ENCODE peak calls at places on chromosomes 1 and 21, in four cellular contexts. One of them, this sample, is unnamed.

GRCh38 chr21:42862123-42862475 is 17.2 kb downstream of the WDR4 start:
- DNase-seq in GM12864: no peak
- DNase-seq in OCI-LY7: no peak
- DNase-seq in cardiac fibroblast: no peak
- DNase-seq in this sample: no peak

GRCh38 chr1:202058001-202058908 is 47.9 kb downstream of the ELF3 start:
- DNase-seq in GM12864: no peak
- DNase-seq in OCI-LY7: no peak
- DNase-seq in cardiac fibroblast: peak
- DNase-seq in this sample: no peak

GRCh38 chr1:237875291-237875690 is 15.4 kb downstream of the ZP4 start:
- DNase-seq in GM12864: no peak
- DNase-seq in OCI-LY7: no peak
- DNase-seq in cardiac fibroblast: no peak
- DNase-seq in this sample: no peak

GRCh38 chr1:112581530-112582192 is 37.3 kb downstream of the ST7L start:
- DNase-seq in GM12864: no peak
- DNase-seq in OCI-LY7: no peak
- DNase-seq in cardiac fibroblast: peak
- DNase-seq in this sample: no peak

GRCh38 chr1:147904726-147905125 is 2.1 kb downstream of the GJA8 start:
- DNase-seq in GM12864: no peak
- DNase-seq in OCI-LY7: no peak
- DNase-seq in cardiac fibroblast: no peak
- DNase-seq in this sample: no peak

GRCh38 chr1:164644774-164645634 is 86.0 kb downstream of the PBX1 start:
- DNase-seq in GM12864: no peak
- DNase-seq in OCI-LY7: no peak
- DNase-seq in cardiac fibroblast: peak
- DNase-seq in this sample: no peak

GRCh38 chr1:162020145-162020544 is 3.5 kb downstream of the OLFML2B start:
- DNase-seq in GM12864: no peak
- DNase-seq in OCI-LY7: no peak
- DNase-seq in cardiac fibroblast: peak
- DNase-seq in this sample: no peak

GRCh38 chr21:44551290-44552015 is at the start of gene KRTAP10-2:
- DNase-seq in GM12864: no peak
- DNase-seq in OCI-LY7: no peak
- DNase-seq in cardiac fibroblast: no peak
- DNase-seq in this sample: no peak

GRCh38 chr21:42006765-42007164 is 3.4 kb downstream of the ZBTB21 start:
- DNase-seq in GM12864: no peak
- DNase-seq in OCI-LY7: no peak
- DNase-seq in cardiac fibroblast: peak
- DNase-seq in this sample: no peak

GRCh38 chr1:154463512-154463990 is 38.5 kb upstream of the TDRD10 start:
- DNase-seq in GM12864: no peak
- DNase-seq in OCI-LY7: no peak
- DNase-seq in cardiac fibroblast: no peak
- DNase-seq in this sample: peak

GRCh38 chr1:22104865-22105437 is 37.9 kb downstream of the WNT4 start:
- DNase-seq in GM12864: no peak
- DNase-seq in OCI-LY7: no peak
- DNase-seq in cardiac fibroblast: no peak
- DNase-seq in this sample: peak

GRCh38 chr1:198118136-198118535 is 38.7 kb upstream of the NEK7 start:
- DNase-seq in GM12864: no peak
- DNase-seq in OCI-LY7: no peak
- DNase-seq in cardiac fibroblast: peak
- DNase-seq in this sample: no peak

GRCh38 chr1:223133824-223134435 is 9.1 kb downstream of the TLR5 start:
- DNase-seq in GM12864: no peak
- DNase-seq in OCI-LY7: peak
- DNase-seq in cardiac fibroblast: peak
- DNase-seq in this sample: peak

GRCh38 chr1:2587071-2587859 is 688 bp downstream of the PRXL2B start:
- DNase-seq in GM12864: no peak
- DNase-seq in OCI-LY7: no peak
- DNase-seq in cardiac fibroblast: peak
- DNase-seq in this sample: no peak

GRCh38 chr1:94335950-94336349 is 82.2 kb upstream of the ABCD3 start:
- DNase-seq in GM12864: peak
- DNase-seq in OCI-LY7: peak
- DNase-seq in cardiac fibroblast: peak
- DNase-seq in this sample: peak

GRCh38 chr21:41295721-41296254 is 20.8 kb upstream of the FAM3B start:
- DNase-seq in GM12864: no peak
- DNase-seq in OCI-LY7: no peak
- DNase-seq in cardiac fibroblast: no peak
- DNase-seq in this sample: no peak

GRCh38 chr1:33815061-33815460 is 48.8 kb upstream of the HMGB4 start:
- DNase-seq in GM12864: no peak
- DNase-seq in OCI-LY7: no peak
- DNase-seq in cardiac fibroblast: peak
- DNase-seq in this sample: no peak

GRCh38 chr1:206955476-206956312 is 9.4 kb upstream of the PIGR start:
- DNase-seq in GM12864: no peak
- DNase-seq in OCI-LY7: no peak
- DNase-seq in cardiac fibroblast: no peak
- DNase-seq in this sample: no peak

GRCh38 chr1:40625476-40626382 is 39.8 kb downstream of the RIMS3 start:
- DNase-seq in GM12864: no peak
- DNase-seq in OCI-LY7: no peak
- DNase-seq in cardiac fibroblast: peak
- DNase-seq in this sample: no peak

GRCh38 chr1:7638078-7638477 is 133.0 kb upstream of the VAMP3 start:
- DNase-seq in GM12864: no peak
- DNase-seq in OCI-LY7: no peak
- DNase-seq in cardiac fibroblast: no peak
- DNase-seq in this sample: no peak

GRCh38 chr21:39125752-39126485 is 57.3 kb downstream of the PSMG1 start:
- DNase-seq in GM12864: no peak
- DNase-seq in OCI-LY7: peak
- DNase-seq in cardiac fibroblast: peak
- DNase-seq in this sample: peak

GRCh38 chr1:230548997-230549396 is 93.3 kb upstream of the COG2 start:
- DNase-seq in GM12864: no peak
- DNase-seq in OCI-LY7: no peak
- DNase-seq in cardiac fibroblast: no peak
- DNase-seq in this sample: no peak

GRCh38 chr21:43016728-43017127 is 42.4 kb downstream of the PKNOX1 start:
- DNase-seq in GM12864: no peak
- DNase-seq in OCI-LY7: no peak
- DNase-seq in cardiac fibroblast: no peak
- DNase-seq in this sample: no peak

GRCh38 chr1:100721502-100722205 is 2.1 kb downstream of the VCAM1 start:
- DNase-seq in GM12864: no peak
- DNase-seq in OCI-LY7: no peak
- DNase-seq in cardiac fibroblast: peak
- DNase-seq in this sample: no peak

GRCh38 chr1:37323486-37324377 is 150.6 kb upstream of the ZC3H12A start:
- DNase-seq in GM12864: peak
- DNase-seq in OCI-LY7: peak
- DNase-seq in cardiac fibroblast: peak
- DNase-seq in this sample: no peak

GRCh38 chr1:166700696-166701095 is 138.6 kb upstream of the POGK start:
- DNase-seq in GM12864: no peak
- DNase-seq in OCI-LY7: no peak
- DNase-seq in cardiac fibroblast: no peak
- DNase-seq in this sample: no peak
- H3K4me3 ChIP-seq in GM12864: no peak
- H3K4me3 ChIP-seq in OCI-LY7: no peak
- H3K4me3 ChIP-seq in cardiac fibroblast: no peak
- H3K4me3 ChIP-seq in this sample: no peak

DNA sequence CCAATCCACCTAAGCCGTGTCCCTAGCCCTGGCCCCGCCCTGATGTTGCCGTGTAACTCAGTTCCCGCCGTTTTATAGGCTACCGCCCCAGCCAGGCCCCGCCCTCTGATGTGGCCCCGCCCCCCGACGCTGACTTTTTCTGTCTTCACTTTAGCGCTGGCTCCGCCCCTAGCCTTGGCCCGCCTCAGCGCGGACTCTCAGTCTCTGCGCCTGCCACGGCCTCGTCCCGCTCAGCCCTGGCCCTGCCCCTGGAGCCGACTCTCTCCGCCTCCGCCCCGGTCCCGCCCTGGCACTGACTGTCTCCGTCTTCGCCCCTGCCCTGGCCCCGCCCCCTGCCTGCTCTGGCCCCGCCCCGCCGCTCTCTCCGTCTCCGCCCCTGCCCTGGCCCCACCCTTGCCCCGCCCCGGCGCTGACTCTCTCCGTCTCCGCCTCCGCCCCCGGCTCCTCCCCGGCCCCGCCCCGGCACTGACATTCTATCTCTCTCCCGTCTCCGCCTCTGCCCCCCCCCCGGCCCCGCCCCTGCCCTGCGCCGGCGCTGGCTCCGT is 5.2 kb downstream of the MATN1 start:
- DNase-seq in GM12864: peak
- DNase-seq in OCI-LY7: peak
- DNase-seq in cardiac fibroblast: peak
- DNase-seq in this sample: peak
- H3K4me3 ChIP-seq in GM12864: peak
- H3K4me3 ChIP-seq in OCI-LY7: peak
- H3K4me3 ChIP-seq in cardiac fibroblast: peak
- H3K4me3 ChIP-seq in this sample: peak

DNA sequence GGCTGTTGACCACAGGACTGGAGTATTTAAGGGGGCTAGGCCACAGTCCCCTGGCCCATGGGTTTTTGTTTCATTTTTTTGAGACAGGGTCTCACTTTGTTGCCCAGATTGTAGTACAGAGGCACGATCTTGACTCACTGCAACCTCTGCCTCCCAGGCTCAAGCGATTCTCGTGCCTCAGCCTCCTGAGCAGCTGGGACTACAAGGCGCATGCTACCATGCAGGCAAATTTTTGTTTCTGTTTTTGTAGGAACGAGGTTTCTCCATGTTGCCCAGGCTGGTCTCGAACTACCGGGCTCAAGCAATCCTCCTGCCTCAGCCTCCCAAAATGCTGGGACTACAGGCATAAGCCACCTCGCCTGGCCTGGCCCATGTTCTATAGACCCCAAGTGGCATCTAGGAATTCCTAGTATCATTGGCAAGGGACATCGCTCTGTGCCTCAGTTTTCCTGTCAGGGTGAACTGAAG is 14.6 kb downstream of the NES start:
- DNase-seq in GM12864: no peak
- DNase-seq in OCI-LY7: no peak
- DNase-seq in cardiac fibroblast: no peak
- DNase-seq in this sample: no peak
- H3K4me3 ChIP-seq in GM12864: no peak
- H3K4me3 ChIP-seq in OCI-LY7: no peak
- H3K4me3 ChIP-seq in cardiac fibroblast: no peak
- H3K4me3 ChIP-seq in this sample: no peak

DNA sequence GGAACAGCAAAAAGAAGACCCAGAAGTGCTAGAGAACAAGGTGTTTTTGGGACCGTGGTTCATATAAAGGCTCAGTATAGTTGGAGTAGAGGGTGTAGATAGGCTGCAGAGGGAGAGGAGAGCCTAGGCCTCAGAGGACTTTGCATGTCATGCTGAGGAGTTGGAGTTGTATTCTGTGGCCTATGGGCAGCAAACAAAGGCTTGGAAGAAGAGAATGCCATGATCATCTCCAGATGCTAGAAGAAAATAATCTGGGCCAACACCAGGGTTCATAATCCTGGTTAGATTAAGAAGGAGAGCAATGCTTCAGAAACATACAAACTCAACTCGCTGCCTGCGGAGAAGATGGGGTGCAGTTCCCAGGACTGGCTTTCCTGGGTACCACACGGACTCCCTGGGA is 262.8 kb upstream of the USP24 start:
- DNase-seq in GM12864: no peak
- DNase-seq in OCI-LY7: no peak
- DNase-seq in cardiac fibroblast: no peak
- DNase-seq in this sample: no peak
- H3K4me3 ChIP-seq in GM12864: no peak
- H3K4me3 ChIP-seq in OCI-LY7: no peak
- H3K4me3 ChIP-seq in cardiac fibroblast: no peak
- H3K4me3 ChIP-seq in this sample: no peak

GRCh38 chr1:228087771-228088251 is 5.3 kb downstream of the ARF1 start:
- DNase-seq in GM12864: no peak
- DNase-seq in OCI-LY7: no peak
- DNase-seq in cardiac fibroblast: peak
- DNase-seq in this sample: no peak
- H3K4me3 ChIP-seq in GM12864: no peak
- H3K4me3 ChIP-seq in OCI-LY7: no peak
- H3K4me3 ChIP-seq in cardiac fibroblast: no peak
- H3K4me3 ChIP-seq in this sample: no peak

This sample was measured in Jurkat, Clone E6-1.